ENCODE peak calls at places on chromosomes 13 and 19, in ten cellular contexts. E is NCI-H510A treated with DMSO at 0.1 percent for 48 hours; U is HCEC 1CT; V is stimulated activated CD8-positive, alpha-beta memory T cell treated with anti-CD3 and anti-CD28 coated beads, Interleukin-15, amount 100 ng/mL, for 1 hour; M is LNCaP clone FGC; N is hypothalamus; Q is CD4-positive, CD25-positive, alpha-beta regulatory T cell; T is H7; P is GM06990; F is erythroblast. G is an unnamed sample.

GRCh38 chr19:1468274-1469199 is 10.5 kb downstream of the C19orf25 start:
- DNase-seq in E (no peak), U (no peak), V (no peak), M (no peak), N (no peak), Q (peak), T (peak), P (peak), F (peak), G (no peak)

GRCh38 chr19:38686530-38686888 is 39.1 kb downstream of the ACTN4 start:
- DNase-seq in E (no peak), U (no peak), V (no peak), M (no peak), N (no peak), Q (no peak), T (peak), P (peak), F (no peak), G (no peak)

GRCh38 chr13:60957816-60958215 is 457.8 kb downstream of the PCDH20 start:
- DNase-seq in E (no peak), U (no peak), V (no peak), M (no peak), N (no peak), Q (no peak), T (no peak), P (no peak), F (no peak), G (no peak)

GRCh38 chr19:11323601-11324078 is 15.8 kb downstream of the RAB3D start:
- DNase-seq in E (no peak), U (no peak), V (no peak), M (no peak), N (no peak), Q (no peak), T (no peak), P (no peak), F (no peak), G (no peak)

GRCh38 chr13:41222259-41222852 is 28.0 kb upstream of the KBTBD7 start:
- DNase-seq in E (peak), U (peak), V (peak), M (peak), N (no peak), Q (peak), T (peak), P (no peak), F (peak), G (peak)

GRCh38 chr19:34386645-34387445 is 17.4 kb upstream of the PDCD2L start:
- DNase-seq in E (no peak), U (no peak), V (no peak), M (no peak), N (no peak), Q (no peak), T (no peak), P (no peak), F (no peak), G (no peak)

GRCh38 chr13:84927442-84928169 is 871.6 kb downstream of the SLITRK6 start:
- DNase-seq in E (no peak), U (no peak), V (no peak), M (no peak), N (no peak), Q (no peak), T (no peak), P (no peak), F (no peak), G (no peak)

GRCh38 chr13:26914148-26914547 is 153.6 kb upstream of the GPR12 start:
- DNase-seq in E (no peak), U (no peak), V (no peak), M (no peak), N (no peak), Q (no peak), T (no peak), P (no peak), F (no peak), G (no peak)

GRCh38 chr13:30119476-30119875 is 187.9 kb downstream of the KATNAL1 start:
- DNase-seq in E (no peak), U (peak), V (no peak), M (no peak), N (no peak), Q (peak), T (no peak), P (no peak), F (no peak), G (no peak)

GRCh38 chr19:39200818-39201145 is 3.3 kb downstream of the SYCN start:
- DNase-seq in E (no peak), U (no peak), V (no peak), M (no peak), N (no peak), Q (no peak), T (no peak), P (no peak), F (no peak), G (no peak)